ENCODE peak calls at places on chromosomes 11 and 22, in four cellular contexts. One of them, this sample, is unnamed.

GRCh38 chr11:112697371-112697770 is 263.8 kb upstream of the NCAM1 start:
- DNase-seq in neuronal stem cell: peak
- DNase-seq in H9: no peak
- DNase-seq in H1: no peak
- DNase-seq in this sample: no peak

GRCh38 chr22:39415506-39415905 is 15.9 kb downstream of the TAB1 start:
- DNase-seq in neuronal stem cell: no peak
- DNase-seq in H9: no peak
- DNase-seq in H1: no peak
- DNase-seq in this sample: no peak

GRCh38 chr11:134460881-134461280 is 48.8 kb upstream of the B3GAT1 start:
- DNase-seq in neuronal stem cell: no peak
- DNase-seq in H9: no peak
- DNase-seq in H1: no peak
- DNase-seq in this sample: no peak

GRCh38 chr22:50261615-50262459 is at the start of gene MAPK12:
- DNase-seq in neuronal stem cell: peak
- DNase-seq in H9: peak
- DNase-seq in H1: peak
- DNase-seq in this sample: no peak

GRCh38 chr11:107736546-107736945 is 24.7 kb upstream of the SLN start:
- DNase-seq in neuronal stem cell: no peak
- DNase-seq in H9: no peak
- DNase-seq in H1: no peak
- DNase-seq in this sample: no peak

GRCh38 chr11:26704249-26704648 is 17.6 kb downstream of the SLC5A12 start:
- DNase-seq in neuronal stem cell: no peak
- DNase-seq in H9: no peak
- DNase-seq in H1: no peak
- DNase-seq in this sample: no peak

GRCh38 chr11:75200051-75200450 is 40.5 kb upstream of the TPBGL start:
- DNase-seq in neuronal stem cell: no peak
- DNase-seq in H9: no peak
- DNase-seq in H1: no peak
- DNase-seq in this sample: no peak

GRCh38 chr11:12290477-12290922 is 86.9 kb upstream of the PARVA start:
- DNase-seq in neuronal stem cell: no peak
- DNase-seq in H9: no peak
- DNase-seq in H1: no peak
- DNase-seq in this sample: no peak

GRCh38 chr11:110565690-110566336 is 136.1 kb downstream of the FDX1 start:
- DNase-seq in neuronal stem cell: no peak
- DNase-seq in H9: no peak
- DNase-seq in H1: no peak
- DNase-seq in this sample: no peak

GRCh38 chr11:67120881-67121710 is 2.0 kb downstream of the KDM2A start:
- DNase-seq in neuronal stem cell: no peak
- DNase-seq in H9: no peak
- DNase-seq in H1: no peak
- DNase-seq in this sample: peak

GRCh38 chr22:23826510-23827350 is 12.1 kb downstream of the DERL3 start:
- DNase-seq in neuronal stem cell: no peak
- DNase-seq in H9: no peak
- DNase-seq in H1: no peak
- DNase-seq in this sample: peak

GRCh38 chr11:26820739-26821138 is 98.9 kb upstream of the SLC5A12 start:
- DNase-seq in neuronal stem cell: no peak
- DNase-seq in H9: no peak
- DNase-seq in H1: no peak
- DNase-seq in this sample: peak

GRCh38 chr11:134579709-134580634 is 167.9 kb upstream of the B3GAT1 start:
- DNase-seq in neuronal stem cell: no peak
- DNase-seq in H9: peak
- DNase-seq in H1: peak
- DNase-seq in this sample: no peak

GRCh38 chr11:67278135-67278938 is 10.8 kb upstream of the ANKRD13D start:
- DNase-seq in neuronal stem cell: no peak
- DNase-seq in H9: no peak
- DNase-seq in H1: no peak
- DNase-seq in this sample: no peak

DNA sequence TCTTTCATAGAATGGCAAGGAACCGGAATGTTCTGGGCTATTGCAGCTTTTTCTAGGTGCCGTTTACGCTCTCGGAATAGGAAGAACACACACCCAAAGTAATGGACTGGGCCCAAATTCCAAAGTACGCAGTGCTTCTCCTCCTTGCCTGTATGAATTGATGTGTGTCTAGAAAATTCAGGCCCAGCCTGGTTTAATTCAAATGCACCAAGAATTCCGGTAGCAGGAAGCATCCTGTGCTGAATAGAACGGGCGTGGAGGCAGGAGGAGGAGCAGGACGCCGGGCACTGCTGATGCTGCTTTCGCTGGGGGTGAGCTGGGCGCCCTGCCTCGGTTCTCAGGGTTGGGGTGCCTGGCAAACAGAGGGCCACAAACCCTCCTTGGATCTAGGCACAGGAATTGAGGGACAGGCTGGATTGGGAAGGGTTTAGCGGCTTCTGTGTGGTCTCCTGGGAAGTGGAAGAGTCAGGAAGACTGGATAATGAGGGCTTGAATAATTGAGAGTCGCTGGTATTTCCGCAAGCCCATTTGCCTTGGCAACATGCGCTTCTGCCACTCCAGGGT is 2.0 kb downstream of the PARVB start:
- DNase-seq in neuronal stem cell: no peak
- DNase-seq in H9: no peak
- DNase-seq in H1: no peak
- DNase-seq in this sample: no peak
- H3K4me2 ChIP-seq in neuronal stem cell: no peak
- H3K4me2 ChIP-seq in H9: no peak
- H3K4me2 ChIP-seq in H1: no peak
- H3K4me2 ChIP-seq in this sample: no peak

GRCh38 chr11:45229401-45229800 is 56.7 kb downstream of the SYT13 start:
- DNase-seq in neuronal stem cell: no peak
- DNase-seq in H9: no peak
- DNase-seq in H1: no peak
- DNase-seq in this sample: no peak
- H3K23ac ChIP-seq in neuronal stem cell: no peak
- H3K23ac ChIP-seq in H9: no peak
- H3K23ac ChIP-seq in H1: no peak
- H3K23ac ChIP-seq in this sample: no peak

DNA sequence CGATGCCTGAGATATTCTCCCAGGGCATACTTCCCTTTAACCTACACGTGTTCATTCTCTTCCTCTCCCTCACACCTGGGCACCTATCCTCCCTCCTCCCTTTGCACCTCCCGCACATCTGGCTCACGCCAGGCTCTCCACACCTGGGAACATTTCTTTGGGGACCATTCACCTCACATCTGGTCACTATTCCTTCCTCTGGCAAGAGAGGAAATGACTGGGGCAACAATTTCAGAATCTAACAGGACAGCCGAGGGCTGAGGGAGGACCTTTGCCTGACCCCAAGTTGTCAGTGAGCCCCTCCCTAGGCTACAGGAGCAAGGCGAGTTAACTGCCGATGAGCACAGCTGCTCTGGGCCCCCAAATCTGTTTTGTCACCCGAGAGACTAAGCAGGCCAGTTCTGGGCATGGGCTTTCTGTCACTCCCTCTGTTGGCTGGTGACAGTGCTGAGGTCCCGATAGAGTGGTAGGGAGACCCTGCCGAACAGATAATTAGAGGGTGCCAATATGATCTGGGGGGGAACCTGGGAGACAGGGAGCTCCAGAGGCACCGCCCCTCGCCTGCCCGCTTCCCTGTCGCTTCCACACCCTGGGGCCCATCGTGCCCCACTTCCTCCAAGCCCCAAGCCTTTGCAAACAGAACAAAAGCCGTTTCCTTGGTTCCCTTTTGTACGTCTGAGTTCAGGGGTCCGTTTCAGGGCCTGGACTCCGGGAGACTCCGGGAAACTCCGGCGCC is 45.6 kb downstream of the EIF3F start:
- DNase-seq in neuronal stem cell: no peak
- DNase-seq in H9: no peak
- DNase-seq in H1: no peak
- DNase-seq in this sample: no peak
- H3K4me2 ChIP-seq in neuronal stem cell: no peak
- H3K4me2 ChIP-seq in H9: no peak
- H3K4me2 ChIP-seq in H1: peak
- H3K4me2 ChIP-seq in this sample: no peak

GRCh38 chr11:35239476-35240075 is 100.6 kb downstream of the CD44 start:
- DNase-seq in neuronal stem cell: no peak
- DNase-seq in H9: no peak
- DNase-seq in H1: no peak
- DNase-seq in this sample: no peak
- H3K23ac ChIP-seq in neuronal stem cell: no peak
- H3K23ac ChIP-seq in H9: no peak
- H3K23ac ChIP-seq in H1: no peak
- H3K23ac ChIP-seq in this sample: no peak

DNA sequence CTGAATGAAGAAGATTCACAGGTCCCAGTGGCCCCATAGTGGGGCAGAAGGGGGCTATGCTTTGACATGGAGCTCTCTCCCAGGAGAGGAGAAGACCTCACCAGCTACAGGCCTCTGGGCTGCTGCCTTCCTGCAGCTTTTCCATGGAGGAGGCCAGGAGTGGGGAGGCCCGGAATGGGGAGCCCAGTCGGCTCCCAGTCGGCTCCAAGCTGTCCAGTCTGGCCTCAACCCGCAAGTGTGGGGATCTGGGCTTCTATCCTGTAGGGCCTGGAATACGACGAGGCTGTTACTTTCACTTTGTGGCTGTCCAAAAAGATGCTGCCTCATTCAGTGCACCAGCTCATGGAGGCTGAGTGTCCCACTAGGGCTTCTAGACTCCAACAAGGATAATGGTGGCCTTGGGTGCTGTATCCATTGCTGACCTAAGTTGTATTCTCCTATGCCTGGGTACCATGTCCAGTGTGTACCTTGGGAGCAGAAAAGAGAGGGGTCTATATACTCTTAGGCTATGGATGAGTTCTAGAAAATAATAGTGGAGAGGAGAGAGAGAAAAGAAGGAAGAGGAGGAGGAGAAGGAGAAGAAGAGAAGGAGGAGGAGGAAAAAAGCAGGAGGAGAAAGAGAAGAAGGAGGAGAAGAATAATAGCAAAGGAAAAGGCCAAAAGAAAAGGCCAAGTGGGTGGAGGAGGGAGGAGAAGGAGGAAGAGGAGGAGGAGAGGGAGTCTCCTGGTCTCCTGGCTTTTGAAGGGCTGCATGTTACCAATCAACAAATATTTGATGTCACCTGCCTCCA is 1.1 kb downstream of the MYO18B start:
- DNase-seq in neuronal stem cell: no peak
- DNase-seq in H9: no peak
- DNase-seq in H1: no peak
- DNase-seq in this sample: no peak
- H3K4me2 ChIP-seq in neuronal stem cell: no peak
- H3K4me2 ChIP-seq in H9: no peak
- H3K4me2 ChIP-seq in H1: no peak
- H3K4me2 ChIP-seq in this sample: no peak

DNA sequence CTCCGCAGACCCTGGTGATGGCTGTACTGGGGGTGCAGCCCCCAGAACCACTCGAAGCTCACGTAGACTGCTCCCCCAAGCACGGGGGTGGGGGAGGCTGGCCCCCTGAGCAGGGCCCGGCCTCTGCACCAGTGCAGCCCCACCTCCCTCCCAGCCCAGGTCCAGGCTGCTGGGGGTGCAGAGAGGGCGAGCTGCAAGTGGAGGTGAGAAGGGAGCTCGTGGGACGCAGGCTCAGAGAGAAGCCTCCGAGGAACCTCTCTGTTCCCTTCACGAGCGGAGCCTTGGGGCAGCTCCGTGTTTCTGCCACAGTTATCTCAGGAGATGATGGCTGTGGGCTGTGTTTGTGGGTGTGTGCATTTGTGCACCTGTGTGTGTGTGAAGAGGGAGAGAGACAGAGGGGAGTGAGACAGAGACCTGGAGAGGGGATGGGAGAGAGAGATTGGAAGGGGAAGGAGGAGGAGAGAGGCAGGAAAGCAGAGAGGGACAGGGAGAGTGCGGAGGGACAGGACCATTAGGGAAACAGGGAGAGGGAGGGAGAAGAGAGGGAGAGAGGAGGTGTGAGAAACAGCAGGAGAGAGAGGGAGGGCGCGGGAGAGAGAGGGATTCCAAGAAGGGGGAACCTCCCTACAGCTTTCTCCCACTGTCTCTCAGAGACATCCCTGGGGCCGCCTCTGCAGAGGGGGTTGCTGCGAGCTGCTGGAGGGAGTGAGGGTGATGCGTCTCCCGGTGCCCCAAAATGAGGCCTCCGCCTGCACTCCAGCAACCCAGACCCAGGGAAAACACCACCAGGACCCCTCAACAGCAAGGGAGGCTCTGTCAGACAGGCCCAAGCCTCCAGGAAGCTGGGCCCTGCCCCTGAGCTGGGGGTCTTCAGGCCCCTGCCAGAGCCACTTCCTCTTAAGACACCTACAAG is 1488.6 kb downstream of the BRD1 start:
- DNase-seq in neuronal stem cell: no peak
- DNase-seq in H9: no peak
- DNase-seq in H1: peak
- DNase-seq in this sample: no peak
- H3K23ac ChIP-seq in neuronal stem cell: no peak
- H3K23ac ChIP-seq in H9: no peak
- H3K23ac ChIP-seq in H1: no peak
- H3K23ac ChIP-seq in this sample: no peak

DNA sequence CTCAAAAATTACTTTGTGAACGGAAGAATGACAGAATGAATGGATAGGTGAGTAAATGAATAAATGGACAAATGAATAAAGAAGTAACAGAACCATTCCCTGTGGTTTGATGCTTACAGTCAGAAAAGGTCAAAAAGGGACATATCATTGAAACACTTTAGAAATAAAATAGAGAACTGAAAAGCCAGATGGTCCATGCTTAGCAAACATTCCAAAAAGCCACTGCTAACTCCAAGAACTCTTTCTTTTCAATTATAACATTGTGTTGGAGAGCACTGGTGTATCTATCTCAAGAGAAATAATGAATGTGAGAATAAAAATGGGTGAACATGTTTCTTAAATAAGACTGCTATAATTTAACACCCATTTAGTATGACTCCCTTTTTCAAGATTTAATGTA is 224.2 kb upstream of the PITPNB start:
- DNase-seq in neuronal stem cell: no peak
- DNase-seq in H9: no peak
- DNase-seq in H1: no peak
- DNase-seq in this sample: no peak
- H3K4me2 ChIP-seq in neuronal stem cell: no peak
- H3K4me2 ChIP-seq in H9: no peak
- H3K4me2 ChIP-seq in H1: no peak
- H3K4me2 ChIP-seq in this sample: peak

GRCh38 chr22:17430298-17430900 is 61.1 kb downstream of the CECR2 start:
- DNase-seq in neuronal stem cell: no peak
- DNase-seq in H9: no peak
- DNase-seq in H1: no peak
- DNase-seq in this sample: no peak
- H3K23ac ChIP-seq in neuronal stem cell: no peak
- H3K23ac ChIP-seq in H9: no peak
- H3K23ac ChIP-seq in H1: no peak
- H3K23ac ChIP-seq in this sample: no peak